ENCODE peak calls at places on chromosomes 13 and 19, in nine cellular contexts. B is colonic mucosa, G is PC-3, K is uterus, D is endothelial cell, J is MM.1S, Q is GM10248, U is GM12865, R is A549. S is an unnamed sample.

GRCh38 chr13:92460479-92460878 is 766.1 kb upstream of the GPC6 start:
- DNase-seq in B (no peak), G (no peak), K (no peak), D (no peak), J (no peak), Q (no peak), U (no peak), R (no peak), S (no peak)

GRCh38 chr19:21141787-21142464 is at the start of gene ZNF431:
- DNase-seq in B (peak), G (peak), K (peak), D (peak), J (peak), Q (peak), U (peak), R (peak), S (peak)

GRCh38 chr13:42275098-42275471 is 3.1 kb downstream of the AKAP11 start:
- DNase-seq in B (no peak), G (no peak), K (no peak), D (no peak), J (peak), Q (peak), U (peak), R (no peak), S (peak)

GRCh38 chr13:75748874-75749273 is 112.7 kb downstream of the LMO7 start:
- DNase-seq in B (no peak), G (no peak), K (no peak), D (no peak), J (no peak), Q (no peak), U (no peak), R (no peak), S (no peak)

GRCh38 chr13:22848539-22849052 is 332.2 kb upstream of the SGCG start:
- DNase-seq in B (peak), G (no peak), K (no peak), D (peak), J (no peak), Q (no peak), U (no peak), R (no peak), S (no peak)

GRCh38 chr13:67147257-67148218 is 82.6 kb downstream of the PCDH9 start:
- DNase-seq in B (no peak), G (peak), K (no peak), D (peak), J (no peak), Q (no peak), U (no peak), R (peak), S (no peak)

GRCh38 chr13:66219493-66219892 is 1010.6 kb downstream of the PCDH9 start:
- DNase-seq in B (no peak), G (no peak), K (no peak), D (no peak), J (no peak), Q (no peak), U (no peak), R (no peak), S (no peak)

GRCh38 chr19:51514866-51515481 is 13.4 kb upstream of the SIGLEC12 start:
- DNase-seq in B (no peak), G (peak), K (no peak), D (peak), J (peak), Q (peak), U (peak), R (peak), S (peak)

GRCh38 chr13:94660695-94661324 is 51.5 kb downstream of the SOX21 start:
- DNase-seq in B (no peak), G (peak), K (no peak), D (peak), J (peak), Q (no peak), U (peak), R (peak), S (peak)

GRCh38 chr19:35959040-35959967 is 23.1 kb downstream of the LRFN3 start:
- DNase-seq in B (no peak), G (no peak), K (peak), D (peak), J (no peak), Q (peak), U (no peak), R (no peak), S (peak)

GRCh38 chr13:19179916-19180315 is 1.7 kb downstream of the TUBA3C start:
- DNase-seq in B (no peak), G (no peak), K (no peak), D (no peak), J (no peak), Q (peak), U (no peak), R (no peak), S (no peak)

GRCh38 chr19:32346901-32347300 is 1.5 kb downstream of the ZNF507 start:
- DNase-seq in B (no peak), G (no peak), K (no peak), D (no peak), J (no peak), Q (no peak), U (no peak), R (no peak), S (no peak)

GRCh38 chr19:32349724-32350475 is 4.5 kb downstream of the ZNF507 start:
- DNase-seq in B (no peak), G (peak), K (no peak), D (no peak), J (no peak), Q (no peak), U (no peak), R (no peak), S (no peak)

GRCh38 chr19:32342695-32343094 is 2.7 kb upstream of the ZNF507 start:
- DNase-seq in B (no peak), G (no peak), K (no peak), D (no peak), J (no peak), Q (no peak), U (no peak), R (no peak), S (no peak)

GRCh38 chr19:32343550-32344262 is 1.7 kb upstream of the ZNF507 start:
- DNase-seq in B (no peak), G (peak), K (no peak), D (no peak), J (no peak), Q (no peak), U (no peak), R (peak), S (no peak)

DNA sequence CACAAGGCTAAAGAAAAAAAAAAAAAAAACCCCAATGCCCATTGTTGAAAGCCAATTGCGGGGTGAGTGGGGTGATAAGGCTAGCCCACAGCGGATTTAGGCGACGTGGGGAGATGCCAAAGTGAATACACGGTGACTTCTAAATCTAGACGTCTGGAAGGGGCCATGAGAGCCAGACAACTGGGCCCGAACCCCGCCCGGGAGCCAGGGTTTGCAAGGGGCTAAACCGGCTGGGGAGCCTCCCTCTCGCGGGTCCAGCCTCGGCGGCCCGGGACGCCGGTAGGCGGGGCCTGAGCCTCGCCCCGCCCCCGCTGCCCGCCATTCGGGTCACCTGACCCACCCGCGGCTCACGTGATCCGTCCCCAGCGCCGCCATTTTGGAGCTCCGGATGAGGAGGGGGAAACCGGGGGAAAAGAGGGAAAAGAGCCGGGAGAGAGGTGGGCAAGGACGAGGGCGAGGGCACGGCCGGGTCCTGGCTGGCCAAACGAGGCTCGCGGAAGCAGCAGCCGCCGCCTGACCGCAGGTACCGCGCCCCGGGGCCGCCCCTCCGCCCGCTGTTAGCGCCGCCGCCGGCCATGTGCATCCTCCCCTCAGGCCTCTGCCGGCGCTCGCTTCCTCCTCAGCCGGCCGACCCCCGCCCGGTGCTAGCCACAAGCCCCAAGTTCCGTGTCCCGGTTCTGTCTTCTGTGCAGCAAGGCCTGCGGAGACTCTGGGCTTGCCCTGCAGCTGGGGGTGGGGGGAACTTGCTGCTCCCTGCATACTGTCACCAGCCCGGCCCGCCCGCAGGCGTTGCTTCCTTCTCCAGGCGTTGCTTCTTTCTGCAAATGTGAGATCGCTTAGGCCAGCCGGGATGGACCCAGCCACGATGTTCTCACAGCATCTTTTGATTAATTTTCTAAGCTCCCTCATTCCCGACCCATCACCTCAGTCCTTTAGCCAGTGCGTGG is at the start of gene ZNF507:
- DNase-seq in B (peak), G (peak), K (peak), D (peak), J (peak), Q (peak), U (peak), R (peak), S (peak)
- TF ChIP-seq CTCF in B (no peak), G (no peak), K (no peak), D (no peak), J (no peak), Q (peak), U (no peak), R (no peak), S (no peak)

GRCh38 chr19:8456064-8456463 is 11.3 kb downstream of the HNRNPM start:
- DNase-seq in B (no peak), G (no peak), K (no peak), D (peak), J (no peak), Q (no peak), U (no peak), R (peak), S (no peak)
- TF ChIP-seq CTCF in B (no peak), G (peak), K (no peak), D (peak), J (no peak), Q (no peak), U (no peak), R (no peak), S (no peak)

GRCh38 chr19:39845621-39846175 is 481 bp downstream of the FBL start:
- DNase-seq in B (no peak), G (no peak), K (no peak), D (no peak), J (no peak), Q (no peak), U (peak), R (no peak), S (no peak)
- TF ChIP-seq CTCF in B (no peak), G (no peak), K (no peak), D (no peak), J (no peak), Q (no peak), U (no peak), R (no peak), S (no peak)

GRCh38 chr13:101343128-101343787 is 73.0 kb downstream of the NALCN start:
- DNase-seq in B (no peak), G (no peak), K (no peak), D (no peak), J (no peak), Q (no peak), U (no peak), R (no peak), S (no peak)
- TF ChIP-seq CTCF in B (no peak), G (no peak), K (no peak), D (no peak), J (no peak), Q (no peak), U (no peak), R (no peak), S (no peak)

DNA sequence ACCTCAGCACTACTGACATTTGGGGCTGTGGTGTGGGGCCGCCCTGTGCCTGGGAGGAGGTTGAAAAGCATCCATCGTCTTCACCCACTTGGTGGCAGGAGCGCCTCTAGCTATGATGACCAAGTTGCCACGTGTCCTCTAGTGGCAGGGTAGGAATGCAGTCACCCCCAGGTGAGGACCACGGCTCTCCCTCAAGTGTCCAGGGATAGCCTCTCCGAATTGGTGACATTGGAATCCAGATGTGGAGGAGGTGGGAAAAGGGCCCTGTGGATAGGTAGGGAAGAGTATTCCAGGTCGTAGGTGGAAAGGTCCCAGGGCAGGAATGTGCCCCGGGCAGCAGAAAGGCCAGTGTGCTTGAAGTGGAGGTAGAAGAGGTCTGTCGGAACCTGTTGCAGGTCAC is 37.6 kb downstream of the ARHGEF18 start:
- DNase-seq in B (no peak), G (peak), K (no peak), D (no peak), J (no peak), Q (no peak), U (peak), R (peak), S (no peak)
- TF ChIP-seq CTCF in B (no peak), G (peak), K (no peak), D (no peak), J (peak), Q (no peak), U (peak), R (peak), S (no peak)

DNA sequence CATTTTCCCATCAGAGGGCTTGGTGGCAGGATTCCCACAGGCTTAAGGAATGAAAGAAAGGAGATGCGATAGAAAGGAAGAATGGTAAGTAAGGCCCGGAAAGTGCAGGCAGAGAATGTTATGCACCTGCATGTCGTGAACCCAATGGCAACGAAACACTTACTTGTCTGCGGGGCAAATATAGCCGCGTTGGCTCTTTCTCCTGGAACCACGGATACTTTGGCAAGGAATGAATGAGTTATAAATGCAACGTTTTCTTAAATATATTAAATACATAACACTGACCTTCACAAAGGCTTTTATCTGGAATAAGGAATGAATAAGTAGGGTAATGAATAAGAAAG is 192.1 kb downstream of the KATNAL1 start:
- DNase-seq in B (no peak), G (no peak), K (no peak), D (no peak), J (no peak), Q (no peak), U (no peak), R (no peak), S (no peak)
- TF ChIP-seq CTCF in B (peak), G (no peak), K (no peak), D (peak), J (no peak), Q (no peak), U (no peak), R (no peak), S (no peak)

S was measured in GM20000.